ENCODE peak calls at places on chromosomes 7 and 10, in four cellular contexts. U is MV-4-11; F is stimulated activated CD4-positive, alpha-beta T cell treated with anti-CD3 and anti-CD28 coated beads, Interleukin-4, amount 100 ng/mL, for 1 hour; Q is amniotic stem cell. A is an unnamed sample.

GRCh38 chr10:5550250-5550545 is 25.4 kb downstream of the CALML3 start:
- DNase-seq in Q (no peak), U (no peak), F (no peak), A (no peak)

GRCh38 chr7:98470131-98470985 is 69.5 kb upstream of the BAIAP2L1 start:
- DNase-seq in F (peak), U (no peak), Q (no peak), A (no peak)

GRCh38 chr10:62853710-62854109 is 37.5 kb upstream of the EGR2 start:
- DNase-seq in Q (no peak), F (no peak), U (peak), A (no peak)

GRCh38 chr10:126216221-126216701 is 172.0 kb downstream of the ADAM12 start:
- DNase-seq in F (no peak), U (no peak), Q (no peak), A (no peak)

GRCh38 chr7:132755538-132756481 is 179.5 kb upstream of the PLXNA4 start:
- DNase-seq in Q (no peak), U (peak), F (no peak), A (no peak)

GRCh38 chr7:36021917-36022550 is 131.0 kb upstream of the EEPD1 start:
- DNase-seq in U (no peak), F (no peak), Q (no peak), A (no peak)

GRCh38 chr7:117322741-117323584 is at the start of gene WNT2:
- DNase-seq in F (no peak), U (no peak), Q (peak), A (no peak)

GRCh38 chr10:101050206-101051069 is 11.4 kb upstream of the KAZALD1 start:
- DNase-seq in F (peak), Q (peak), U (peak), A (no peak)

GRCh38 chr7:73885975-73886798 is 25.2 kb downstream of the TMEM270 start:
- DNase-seq in F (no peak), U (peak), Q (no peak), A (no peak)

GRCh38 chr7:120033114-120033513 is 239.9 kb upstream of the KCND2 start:
- DNase-seq in F (no peak), Q (no peak), U (no peak), A (no peak)

GRCh38 chr10:1255166-1255565 is 199.0 kb downstream of the WDR37 start:
- DNase-seq in Q (no peak), U (peak), F (no peak), A (no peak)

GRCh38 chr10:88271736-88272135 is 311.4 kb downstream of the RNLS start:
- DNase-seq in F (no peak), Q (no peak), U (peak), A (no peak)

GRCh38 chr10:97714401-97715258 is 1.1 kb downstream of the MARVELD1 start:
- DNase-seq in Q (peak), U (peak), F (peak), A (no peak)

GRCh38 chr7:111485981-111486380 is 76.3 kb downstream of the IMMP2L start:
- DNase-seq in Q (no peak), U (no peak), F (no peak), A (no peak)

GRCh38 chr7:16223963-16224707 is 197.2 kb downstream of the CRPPA start:
- DNase-seq in U (no peak), F (no peak), Q (no peak), A (no peak)

GRCh38 chr10:65110029-65110428 is 1588.8 kb downstream of the REEP3 start:
- DNase-seq in Q (no peak), F (no peak), U (no peak), A (no peak)

GRCh38 chr7:157898802-157899201 is 562.0 kb downstream of the DNAJB6 start:
- DNase-seq in F (no peak), U (no peak), Q (no peak), A (no peak)

GRCh38 chr10:3123571-3124411 is 48.8 kb downstream of the PITRM1 start:
- DNase-seq in U (no peak), F (no peak), Q (no peak), A (no peak)

GRCh38 chr7:25238056-25238745 is 9.9 kb upstream of the NPVF start:
- DNase-seq in Q (no peak), F (no peak), U (no peak), A (no peak)